ENCODE peak calls at places on chromosome 6, in seven cellular contexts. F is left ventricle myocardium inferior; B is HS-5; L is C1 segment of cervical spinal cord; P is activated naive CD4-positive, alpha-beta T cell treated with Interleukin-2 at 50 U/mL for 16 hours; R is thoracic aorta; A is stimulated activated CD4-positive, alpha-beta T cell treated with anti-CD3 and anti-CD28 coated beads, Interleukin-15, amount 100 ng/mL, for 48 hours. Q is an unnamed sample.

GRCh38 chr6:6178795-6179194 is 141.7 kb downstream of the F13A1 start:
- DNase-seq in F (no peak), A (no peak), P (no peak), R (no peak), B (no peak), L (no peak), Q (no peak)

GRCh38 chr6:114592506-114592905 is 249.7 kb upstream of the HS3ST5 start:
- DNase-seq in B (no peak), L (no peak), P (no peak), A (no peak), F (no peak), R (no peak), Q (no peak)

GRCh38 chr6:73108949-73109348 is 116.3 kb downstream of the KHDC1L start:
- DNase-seq in A (no peak), B (no peak), P (no peak), L (no peak), R (no peak), F (no peak), Q (no peak)

GRCh38 chr6:40645043-40645442 is 57.9 kb upstream of the LRFN2 start:
- DNase-seq in P (no peak), F (no peak), B (no peak), A (no peak), L (no peak), R (no peak), Q (no peak)

GRCh38 chr6:15349379-15349778 is 103.5 kb downstream of the JARID2 start:
- DNase-seq in R (no peak), P (no peak), B (no peak), L (no peak), F (no peak), A (no peak), Q (no peak)

GRCh38 chr6:47405273-47405672 is 72.3 kb upstream of the CD2AP start:
- DNase-seq in R (no peak), P (no peak), A (no peak), F (no peak), L (no peak), B (no peak), Q (no peak)

GRCh38 chr6:69584913-69585729 is 211.7 kb downstream of the LMBRD1 start:
- DNase-seq in B (no peak), R (no peak), A (no peak), P (no peak), L (no peak), F (no peak), Q (no peak)

GRCh38 chr6:137155830-137156229 is 17.6 kb downstream of the IL22RA2 start:
- DNase-seq in B (peak), P (peak), L (no peak), A (peak), F (no peak), R (no peak), Q (no peak)

GRCh38 chr6:31053873-31054272 is 43.6 kb downstream of the MUC22 start:
- DNase-seq in A (no peak), F (peak), B (no peak), R (no peak), P (no peak), L (no peak), Q (no peak)

GRCh38 chr6:41705996-41706835 is 29.2 kb downstream of the TFEB start:
- DNase-seq in B (no peak), L (peak), P (peak), A (peak), F (peak), R (peak), Q (peak)

GRCh38 chr6:74519172-74519571 is 686.7 kb downstream of the COL12A1 start:
- DNase-seq in R (no peak), P (no peak), B (no peak), A (no peak), F (no peak), L (no peak), Q (no peak)

GRCh38 chr6:37354526-37355384 is 972 bp downstream of the RNF8 start:
- DNase-seq in R (no peak), F (peak), B (no peak), A (no peak), L (peak), P (peak), Q (no peak)

GRCh38 chr6:47116616-47117015 is 74.5 kb upstream of the ADGRF1 start:
- DNase-seq in L (no peak), F (no peak), B (no peak), P (no peak), R (no peak), A (no peak), Q (no peak)

GRCh38 chr6:106360410-106360988 is at the start of gene CRYBG1:
- DNase-seq in A (no peak), P (peak), B (no peak), F (peak), R (no peak), L (no peak), Q (peak)

GRCh38 chr6:164370773-164371172 is 938.6 kb downstream of the C6orf118 start:
- DNase-seq in R (no peak), F (no peak), P (no peak), B (no peak), A (no peak), L (no peak), Q (no peak)

GRCh38 chr6:170294813-170295518 is 4.1 kb upstream of the DLL1 start:
- DNase-seq in R (no peak), A (no peak), F (no peak), L (no peak), P (no peak), B (no peak), Q (no peak)

GRCh38 chr6:27026361-27026760 is 221.1 kb upstream of the PRSS16 start:
- DNase-seq in B (no peak), F (no peak), L (no peak), R (no peak), A (no peak), P (no peak), Q (no peak)

GRCh38 chr6:7073810-7074525 is 33.8 kb upstream of the RREB1 start:
- DNase-seq in A (peak), L (peak), R (no peak), B (no peak), P (peak), F (no peak), Q (peak)

GRCh38 chr6:146915671-146916127 is 288.5 kb upstream of the STXBP5 start:
- DNase-seq in F (no peak), P (no peak), B (peak), L (no peak), R (no peak), A (no peak), Q (no peak)

GRCh38 chr6:39945626-39946025 is 11.4 kb upstream of the MOCS1 start:
- DNase-seq in A (no peak), L (no peak), B (no peak), R (no peak), P (no peak), F (no peak), Q (no peak)

GRCh38 chr6:28137458-28138020 is 4.1 kb upstream of the ZKSCAN8 start:
- DNase-seq in F (no peak), B (no peak), A (no peak), P (peak), L (no peak), R (no peak), Q (no peak)